ENCODE peak calls at places on chromosomes 13 and 19, in nine cellular contexts. D is cardiac muscle cell, I is fibroblast of lung, T is pancreas, N is GM23248, M is H9, F is adipocyte, H is breast epithelium, B is Panc1. S is an unnamed sample.

GRCh38 chr19:49691243-49692101 is 556 bp downstream of the CPT1C start:
- DNase-seq in D (peak; percentile 85), I (peak; percentile 73), T (peak; percentile 45), N (peak; percentile 85), M (peak; percentile 78), F (peak; percentile 90), H (no peak), B (no peak), S (peak; percentile 33)

GRCh38 chr19:30896551-30896950 is 452.7 kb downstream of the TSHZ3 start:
- DNase-seq in D (peak; percentile 92), I (no peak), T (no peak), N (no peak), M (peak; percentile 66), F (no peak), H (no peak), B (no peak), S (no peak)

GRCh38 chr13:98905199-98905598 is 72.7 kb downstream of the DOCK9 start:
- DNase-seq in D (no peak), I (no peak), T (no peak), N (no peak), M (no peak), F (no peak), H (no peak), B (no peak), S (no peak)

GRCh38 chr19:47095707-47096704 is 17.6 kb downstream of the ZC3H4 start:
- DNase-seq in D (no peak), I (no peak), T (peak; percentile 97), N (peak; percentile 48), M (no peak), F (no peak), H (peak; percentile 95), B (no peak), S (peak; percentile 96)

GRCh38 chr13:21372530-21372929 is 86.6 kb downstream of the ZDHHC20 start:
- DNase-seq in D (no peak), I (no peak), T (no peak), N (no peak), M (no peak), F (no peak), H (no peak), B (no peak), S (no peak)

GRCh38 chr13:36882829-36883390 is 37.1 kb downstream of the SMAD9 start:
- DNase-seq in D (no peak), I (no peak), T (no peak), N (no peak), M (no peak), F (no peak), H (no peak), B (no peak), S (peak; percentile 11)

GRCh38 chr13:58630794-58631193 is 999.2 kb downstream of the PCDH17 start:
- DNase-seq in D (no peak), I (no peak), T (no peak), N (no peak), M (no peak), F (no peak), H (no peak), B (no peak), S (no peak)

GRCh38 chr19:45469835-45470146 is 2.0 kb downstream of the FOSB start:
- DNase-seq in D (peak; percentile 95), I (no peak), T (no peak), N (no peak), M (no peak), F (no peak), H (no peak), B (no peak), S (no peak)

DNA sequence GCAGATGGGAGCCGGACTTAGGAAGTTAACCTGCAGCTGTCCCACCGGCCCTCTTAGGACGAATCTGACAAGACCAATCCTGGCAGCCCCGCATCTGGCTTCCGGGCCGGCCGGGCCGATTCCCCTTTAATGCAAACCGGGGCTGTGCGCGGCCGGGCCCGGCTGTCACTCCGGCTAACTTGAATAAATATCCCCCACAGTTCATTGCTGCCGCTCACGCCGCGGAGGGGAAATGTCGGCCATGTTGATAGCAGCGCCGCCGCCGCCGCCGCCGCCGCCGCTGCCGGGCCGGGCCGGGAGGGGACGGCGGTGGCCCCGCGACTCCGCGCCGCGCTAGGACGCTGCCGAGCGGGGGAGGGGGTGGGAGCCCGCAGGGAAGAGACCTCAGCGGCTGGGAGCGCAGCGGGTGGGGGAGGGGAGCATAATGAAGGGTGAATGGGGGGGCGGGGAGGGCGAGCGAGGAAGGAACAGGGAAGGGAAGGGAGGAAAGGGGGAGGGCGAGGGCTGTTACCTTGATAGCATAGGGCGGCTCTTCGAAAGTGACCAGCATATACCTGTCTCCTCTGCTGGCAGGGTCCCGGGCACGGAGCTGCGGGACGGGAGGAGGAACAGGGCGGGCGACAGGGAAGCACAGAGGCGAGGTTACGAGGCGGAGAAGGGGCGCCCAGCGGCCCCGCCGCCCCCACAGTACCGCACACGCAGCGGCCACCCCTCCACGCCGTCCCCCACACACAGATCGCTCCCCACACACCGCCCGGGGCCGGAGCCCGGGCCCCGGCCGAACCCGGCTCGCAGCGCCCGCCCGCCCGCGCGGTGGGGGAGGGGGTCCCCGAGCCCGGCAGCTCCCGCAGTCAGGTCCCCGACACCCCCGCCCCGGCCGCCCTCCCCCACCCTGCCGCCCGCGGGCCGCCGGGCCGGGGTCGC is 1.1 kb downstream of the INTS6 start:
- DNase-seq in D (peak; percentile 84), I (peak; percentile 74), T (peak; percentile 83), N (peak; percentile 83), M (peak; percentile 78), F (peak; percentile 87), H (peak; percentile 58), B (no peak), S (peak; percentile 88)
- H3K4me1 ChIP-seq in D (peaks cover 9% of the 10 kb centered on the region), I (peaks cover 13% of the 10 kb centered on the region), T (peaks cover 31% of the 10 kb centered on the region), N (peaks cover 26% of the 10 kb centered on the region), M (peaks cover 2% of the 10 kb centered on the region), F (peaks cover 27% of the 10 kb centered on the region), H (no peaks in the 10 kb centered on the region), B (peaks cover 4% of the 10 kb centered on the region), S (peaks cover 13% of the 10 kb centered on the region)

GRCh38 chr19:13092206-13092605 is 10.5 kb downstream of the LYL1 start:
- DNase-seq in D (no peak), I (no peak), T (no peak), N (no peak), M (no peak), F (no peak), H (no peak), B (no peak), S (no peak)

GRCh38 chr19:13093407-13094284 is 9.0 kb downstream of the LYL1 start:
- DNase-seq in D (peak; percentile 81), I (peak; percentile 83), T (peak; percentile 70), N (peak; percentile 83), M (peak; percentile 90), F (peak; percentile 92), H (peak; percentile 80), B (no peak), S (peak; percentile 89)

GRCh38 chr19:13091400-13092161 is 11.1 kb downstream of the LYL1 start:
- DNase-seq in D (no peak), I (peak; percentile 86), T (no peak), N (peak; percentile 85), M (peak; percentile 59), F (peak; percentile 79), H (peak; percentile 84), B (no peak), S (no peak)

GRCh38 chr19:13094285-13094595 is 8.4 kb downstream of the LYL1 start:
- DNase-seq in D (no peak), I (no peak), T (no peak), N (no peak), M (no peak), F (no peak), H (no peak), B (no peak), S (peak; percentile 52)

GRCh38 chr19:13092608-13093260 is 9.9 kb downstream of the LYL1 start:
- DNase-seq in D (no peak), I (no peak), T (no peak), N (peak; percentile 47), M (no peak), F (no peak), H (no peak), B (no peak), S (no peak)
- H3K4me1 ChIP-seq in D (peaks cover 3% of the 10 kb centered on the region), I (peaks cover 8% of the 10 kb centered on the region), T (no peaks in the 10 kb centered on the region), N (peaks cover 25% of the 10 kb centered on the region), M (peaks cover 2% of the 10 kb centered on the region), F (peaks cover 34% of the 10 kb centered on the region), H (peaks cover 10% of the 10 kb centered on the region), B (peaks cover 53% of the 10 kb centered on the region), S (peaks cover 20% of the 10 kb centered on the region)

GRCh38 chr19:19421326-19421725 is 15.9 kb downstream of the GATAD2A start:
- DNase-seq in D (no peak), I (no peak), T (no peak), N (no peak), M (no peak), F (no peak), H (no peak), B (no peak), S (no peak)

GRCh38 chr19:19420570-19421301 is 15.3 kb downstream of the GATAD2A start:
- DNase-seq in D (no peak), I (no peak), T (no peak), N (no peak), M (no peak), F (no peak), H (no peak), B (no peak), S (no peak)

GRCh38 chr19:19418548-19419260 is 13.2 kb downstream of the GATAD2A start:
- DNase-seq in D (no peak), I (no peak), T (no peak), N (no peak), M (no peak), F (no peak), H (no peak), B (no peak), S (no peak)

GRCh38 chr19:19417618-19418270 is 12.3 kb downstream of the GATAD2A start:
- DNase-seq in D (no peak), I (no peak), T (no peak), N (no peak), M (no peak), F (no peak), H (no peak), B (no peak), S (no peak)

DNA sequence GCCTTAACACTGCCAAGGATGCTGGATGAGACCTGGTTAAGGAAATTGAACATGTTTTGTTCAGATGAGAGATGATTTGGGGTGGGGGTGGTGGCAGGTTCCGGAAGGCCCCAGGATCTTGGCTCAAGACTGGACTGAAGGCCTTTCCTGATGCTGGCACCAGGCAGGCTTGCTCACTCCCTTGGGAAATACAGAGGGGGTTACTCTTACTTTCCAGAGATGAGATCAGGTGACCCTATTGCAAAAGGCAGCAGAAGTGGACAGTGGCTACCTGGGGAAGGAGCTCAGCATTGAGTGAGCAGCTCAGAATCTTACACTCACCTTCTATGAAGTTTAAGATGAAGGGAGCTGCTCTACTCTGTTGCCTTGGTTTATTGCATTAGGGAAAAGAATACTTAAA is 10.8 kb downstream of the GATAD2A start:
- DNase-seq in D (no peak), I (no peak), T (no peak), N (peak; percentile 26), M (no peak), F (no peak), H (no peak), B (no peak), S (no peak)
- H3K4me1 ChIP-seq in D (peaks cover 15% of the 10 kb centered on the region), I (no peaks in the 10 kb centered on the region), T (peaks cover 11% of the 10 kb centered on the region), N (no peaks in the 10 kb centered on the region), M (peaks cover 2% of the 10 kb centered on the region), F (peaks cover 11% of the 10 kb centered on the region), H (no peaks in the 10 kb centered on the region), B (no peaks in the 10 kb centered on the region), S (peaks cover 12% of the 10 kb centered on the region)

DNA sequence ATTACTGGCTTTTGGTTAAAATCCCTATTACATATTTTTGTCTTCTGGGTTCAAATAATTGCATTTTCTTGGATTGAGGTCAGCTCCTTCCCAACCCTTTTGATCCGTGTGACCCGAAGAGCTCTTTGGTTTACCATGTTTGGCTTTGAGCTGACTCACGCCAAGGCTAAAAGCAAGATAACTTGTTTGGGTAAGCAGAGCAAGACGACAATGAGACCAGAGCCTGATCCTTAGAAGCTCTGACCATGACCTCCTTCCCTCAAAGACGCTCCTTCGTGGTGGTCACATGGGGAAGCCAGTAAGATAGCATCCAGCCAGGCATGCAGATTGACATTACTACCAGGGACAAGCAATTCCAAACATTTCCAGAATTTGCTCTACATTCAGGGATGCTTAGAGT is 153.8 kb downstream of the DCT start:
- DNase-seq in D (no peak), I (no peak), T (no peak), N (no peak), M (no peak), F (no peak), H (no peak), B (no peak), S (no peak)
- H3K4me1 ChIP-seq in D (peaks cover 32% of the 10 kb centered on the region), I (peaks cover 14% of the 10 kb centered on the region), T (no peaks in the 10 kb centered on the region), N (peaks cover 19% of the 10 kb centered on the region), M (peaks cover 4% of the 10 kb centered on the region), F (peaks cover 31% of the 10 kb centered on the region), H (no peaks in the 10 kb centered on the region), B (no peaks in the 10 kb centered on the region), S (no peaks in the 10 kb centered on the region)

S was measured in mucosa of descending colon.